ENCODE peak calls at places on chromosomes 7 and 10, in seven cellular contexts. One of them, this sample, is unnamed.

GRCh38 chr10:71512213-71512745 is 115.6 kb downstream of the CDH23 start:
- DNase-seq in HCT116: no peak
- DNase-seq in SK-N-SH: peak; percentile 72
- DNase-seq in suprapubic skin: no peak
- DNase-seq in sigmoid colon: no peak
- DNase-seq in stomach: no peak
- DNase-seq in HepG2: no peak
- DNase-seq in this sample: peak; percentile 46

GRCh38 chr7:80826520-80827237 is 92.2 kb downstream of the SEMA3C start:
- DNase-seq in stomach: no peak
- DNase-seq in SK-N-SH: no peak
- DNase-seq in HCT116: peak; percentile 29
- DNase-seq in suprapubic skin: no peak
- DNase-seq in sigmoid colon: no peak
- DNase-seq in HepG2: no peak
- DNase-seq in this sample: no peak

GRCh38 chr7:7329321-7329720 is 147.0 kb downstream of the C1GALT1 start:
- DNase-seq in sigmoid colon: no peak
- DNase-seq in HepG2: no peak
- DNase-seq in stomach: no peak
- DNase-seq in SK-N-SH: no peak
- DNase-seq in suprapubic skin: no peak
- DNase-seq in HCT116: no peak
- DNase-seq in this sample: no peak

GRCh38 chr7:19118896-19119301 is 1.5 kb upstream of the TWIST1 start:
- DNase-seq in stomach: no peak
- DNase-seq in HepG2: no peak
- DNase-seq in suprapubic skin: no peak
- DNase-seq in sigmoid colon: no peak
- DNase-seq in SK-N-SH: peak; percentile 57
- DNase-seq in HCT116: no peak
- DNase-seq in this sample: no peak

GRCh38 chr7:51607447-51607846 is 290.8 kb upstream of the COBL start:
- DNase-seq in HCT116: no peak
- DNase-seq in SK-N-SH: no peak
- DNase-seq in stomach: no peak
- DNase-seq in sigmoid colon: no peak
- DNase-seq in HepG2: no peak
- DNase-seq in suprapubic skin: no peak
- DNase-seq in this sample: no peak

GRCh38 chr7:123125231-123125630 is 74.5 kb downstream of the SLC13A1 start:
- DNase-seq in sigmoid colon: no peak
- DNase-seq in HepG2: no peak
- DNase-seq in stomach: no peak
- DNase-seq in SK-N-SH: no peak
- DNase-seq in suprapubic skin: no peak
- DNase-seq in HCT116: no peak
- DNase-seq in this sample: no peak

GRCh38 chr10:77357611-77358010 is 280.0 kb downstream of the KCNMA1 start:
- DNase-seq in stomach: no peak
- DNase-seq in suprapubic skin: no peak
- DNase-seq in HCT116: no peak
- DNase-seq in SK-N-SH: no peak
- DNase-seq in sigmoid colon: no peak
- DNase-seq in HepG2: no peak
- DNase-seq in this sample: no peak

GRCh38 chr7:81604075-81604807 is 165.6 kb downstream of the HGF start:
- DNase-seq in suprapubic skin: no peak
- DNase-seq in SK-N-SH: no peak
- DNase-seq in sigmoid colon: no peak
- DNase-seq in HCT116: no peak
- DNase-seq in HepG2: peak; percentile 4
- DNase-seq in stomach: no peak
- DNase-seq in this sample: no peak

GRCh38 chr10:48900296-48900695 is 39.3 kb downstream of the LRRC18 start:
- DNase-seq in HepG2: no peak
- DNase-seq in HCT116: no peak
- DNase-seq in sigmoid colon: no peak
- DNase-seq in suprapubic skin: no peak
- DNase-seq in stomach: no peak
- DNase-seq in SK-N-SH: no peak
- DNase-seq in this sample: no peak

GRCh38 chr10:98272245-98272644 is 4.3 kb upstream of the LOXL4 start:
- DNase-seq in HepG2: no peak
- DNase-seq in SK-N-SH: no peak
- DNase-seq in stomach: no peak
- DNase-seq in sigmoid colon: no peak
- DNase-seq in HCT116: no peak
- DNase-seq in suprapubic skin: peak; percentile 70
- DNase-seq in this sample: no peak
- H3K27me3 ChIP-seq in HepG2: no peaks in the 10 kb centered on the region
- H3K27me3 ChIP-seq in SK-N-SH: no peaks in the 10 kb centered on the region
- H3K27me3 ChIP-seq in stomach: peaks cover 29% of the 10 kb centered on the region
- H3K27me3 ChIP-seq in sigmoid colon: no peaks in the 10 kb centered on the region
- H3K27me3 ChIP-seq in HCT116: no peaks in the 10 kb centered on the region
- H3K27me3 ChIP-seq in suprapubic skin: no peaks in the 10 kb centered on the region
- H3K27me3 ChIP-seq in this sample: peaks cover 27% of the 10 kb centered on the region

GRCh38 chr10:29761916-29762315 is 127.1 kb upstream of the SVIL start:
- DNase-seq in sigmoid colon: no peak
- DNase-seq in stomach: no peak
- DNase-seq in suprapubic skin: peak; percentile 18
- DNase-seq in SK-N-SH: no peak
- DNase-seq in HCT116: peak; percentile 42
- DNase-seq in HepG2: peak; percentile 34
- DNase-seq in this sample: no peak

GRCh38 chr10:29753283-29753682 is 118.5 kb upstream of the SVIL start:
- DNase-seq in HepG2: no peak
- DNase-seq in SK-N-SH: no peak
- DNase-seq in suprapubic skin: no peak
- DNase-seq in HCT116: no peak
- DNase-seq in sigmoid colon: no peak
- DNase-seq in stomach: no peak
- DNase-seq in this sample: no peak

GRCh38 chr10:29756476-29756875 is 121.7 kb upstream of the SVIL start:
- DNase-seq in HCT116: no peak
- DNase-seq in stomach: no peak
- DNase-seq in SK-N-SH: no peak
- DNase-seq in sigmoid colon: no peak
- DNase-seq in suprapubic skin: no peak
- DNase-seq in HepG2: no peak
- DNase-seq in this sample: no peak

GRCh38 chr10:29760139-29760538 is 125.4 kb upstream of the SVIL start:
- DNase-seq in HepG2: no peak
- DNase-seq in suprapubic skin: no peak
- DNase-seq in SK-N-SH: no peak
- DNase-seq in sigmoid colon: no peak
- DNase-seq in HCT116: no peak
- DNase-seq in stomach: no peak
- DNase-seq in this sample: no peak

GRCh38 chr10:29757551-29758297 is 123.0 kb upstream of the SVIL start:
- DNase-seq in HepG2: no peak
- DNase-seq in SK-N-SH: no peak
- DNase-seq in HCT116: peak; percentile 85
- DNase-seq in suprapubic skin: peak; percentile 44
- DNase-seq in stomach: no peak
- DNase-seq in sigmoid colon: no peak
- DNase-seq in this sample: no peak
- TF ChIP-seq POLR2AphosphoS5 in HepG2: no peak
- TF ChIP-seq POLR2AphosphoS5 in SK-N-SH: no peak
- TF ChIP-seq POLR2AphosphoS5 in HCT116: peak; percentile 19
- TF ChIP-seq POLR2AphosphoS5 in suprapubic skin: no peak
- TF ChIP-seq POLR2AphosphoS5 in stomach: no peak
- TF ChIP-seq POLR2AphosphoS5 in sigmoid colon: peak; percentile 66
- TF ChIP-seq POLR2AphosphoS5 in this sample: no peak

DNA sequence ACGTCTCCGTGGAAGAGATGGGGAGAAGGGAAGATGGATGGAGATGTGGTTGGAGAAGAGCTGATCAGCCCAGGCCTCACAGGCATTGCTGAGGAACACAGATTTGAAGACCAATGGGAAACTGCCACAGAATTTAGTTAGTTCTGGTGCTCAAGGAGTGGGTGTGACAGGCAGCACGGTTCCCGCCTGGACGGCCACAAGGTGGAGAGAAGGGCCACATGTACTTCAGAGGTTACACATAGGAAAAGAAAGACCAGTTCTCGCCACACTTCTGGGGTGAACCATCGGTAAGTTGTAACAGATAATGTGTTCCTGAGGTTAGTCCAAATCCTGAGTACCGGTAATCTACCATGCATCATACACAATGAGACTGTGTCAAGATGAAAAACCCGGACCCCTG is 29.5 kb upstream of the GJD4 start:
- DNase-seq in SK-N-SH: no peak
- DNase-seq in HepG2: no peak
- DNase-seq in HCT116: no peak
- DNase-seq in stomach: no peak
- DNase-seq in suprapubic skin: no peak
- DNase-seq in sigmoid colon: no peak
- DNase-seq in this sample: no peak
- H3K27ac ChIP-seq in SK-N-SH: no peak overlapping the region
- H3K27ac ChIP-seq in HepG2: no peak overlapping the region
- H3K27ac ChIP-seq in HCT116: no peak overlapping the region
- H3K27ac ChIP-seq in stomach: no peak overlapping the region
- H3K27ac ChIP-seq in suprapubic skin: no peak overlapping the region
- H3K27ac ChIP-seq in sigmoid colon: no peak overlapping the region
- H3K27ac ChIP-seq in this sample: no peak overlapping the region

DNA sequence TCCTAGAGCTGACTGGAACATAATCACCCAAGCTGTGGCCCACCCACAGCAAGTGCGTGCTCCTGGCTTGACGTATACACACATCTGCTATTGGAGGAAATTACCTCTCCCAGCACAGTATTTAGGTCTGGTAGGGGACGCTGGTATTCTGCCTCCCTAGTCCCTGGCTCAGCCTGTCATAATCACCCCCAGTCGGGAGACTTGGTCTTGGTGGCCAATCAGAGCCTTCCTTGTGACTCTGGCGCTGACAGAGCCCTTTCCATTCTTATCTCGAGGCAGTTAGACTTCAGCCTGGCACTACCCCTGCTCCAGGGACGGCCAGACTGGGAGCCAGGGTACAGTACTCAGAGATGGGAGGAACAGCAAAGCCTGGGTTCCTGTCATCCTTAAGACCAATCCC is 14.3 kb upstream of the PRKAG2 start:
- DNase-seq in SK-N-SH: peak; percentile 77
- DNase-seq in HepG2: no peak
- DNase-seq in sigmoid colon: no peak
- DNase-seq in HCT116: no peak
- DNase-seq in suprapubic skin: no peak
- DNase-seq in stomach: peak; percentile 56
- DNase-seq in this sample: peak; percentile 43
- H3K27me3 ChIP-seq in SK-N-SH: peaks cover 59% of the 10 kb centered on the region
- H3K27me3 ChIP-seq in HepG2: peaks cover 53% of the 10 kb centered on the region
- H3K27me3 ChIP-seq in sigmoid colon: no peaks in the 10 kb centered on the region
- H3K27me3 ChIP-seq in HCT116: peaks cover 27% of the 10 kb centered on the region
- H3K27me3 ChIP-seq in suprapubic skin: peaks cover 19% of the 10 kb centered on the region
- H3K27me3 ChIP-seq in stomach: peaks cover 3% of the 10 kb centered on the region
- H3K27me3 ChIP-seq in this sample: peaks cover 42% of the 10 kb centered on the region

DNA sequence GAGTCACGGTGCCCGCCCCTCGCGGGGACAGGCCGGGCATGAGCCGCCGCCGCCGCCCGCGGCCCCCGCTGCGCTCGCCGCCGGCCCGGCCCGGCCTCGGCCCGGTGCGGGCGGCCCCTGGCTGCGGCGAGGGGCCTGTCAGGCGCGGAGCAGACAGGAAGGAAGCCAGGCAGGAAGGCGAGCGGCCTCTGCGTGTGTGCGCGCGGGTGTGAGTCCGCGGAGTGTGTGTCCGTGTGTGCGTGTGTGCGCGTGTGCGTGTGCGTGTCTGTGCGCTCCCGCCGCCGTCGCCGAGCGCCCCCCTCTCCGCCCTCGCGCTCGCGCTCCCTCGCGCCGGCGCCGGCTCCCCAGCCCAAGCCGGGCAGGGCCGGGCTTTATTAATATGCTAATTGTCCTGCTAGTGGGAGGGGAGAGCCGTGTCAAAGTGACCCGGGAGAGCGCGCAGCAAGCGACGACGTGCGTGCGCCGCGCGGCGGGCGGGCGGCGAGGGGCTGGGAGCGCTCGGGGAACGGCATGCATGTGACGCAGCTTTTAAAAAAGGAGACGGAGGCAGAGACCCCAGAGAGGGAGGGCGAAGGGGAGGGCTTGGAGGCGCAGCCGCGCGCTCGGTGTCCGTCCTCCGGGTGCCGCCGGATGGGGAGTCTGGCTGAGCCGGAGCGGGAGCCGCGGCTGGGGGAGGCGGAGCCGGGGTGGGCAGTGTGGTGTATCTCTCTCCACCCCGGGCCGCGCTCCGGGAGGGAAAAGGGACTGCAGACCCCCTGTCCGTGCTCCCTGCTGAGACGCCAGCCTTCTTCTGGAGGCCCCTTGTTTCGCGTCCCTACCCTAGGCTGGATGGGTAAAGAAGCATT is at the start of gene LDB1:
- DNase-seq in HCT116: peak; percentile 65
- DNase-seq in sigmoid colon: peak; percentile 92
- DNase-seq in suprapubic skin: peak; percentile 86
- DNase-seq in stomach: peak; percentile 79
- DNase-seq in HepG2: peak; percentile 62
- DNase-seq in SK-N-SH: peak; percentile 85
- DNase-seq in this sample: peak; percentile 95
- TF ChIP-seq POLR2AphosphoS5 in HCT116: peak; percentile 90
- TF ChIP-seq POLR2AphosphoS5 in sigmoid colon: peak; percentile 97
- TF ChIP-seq POLR2AphosphoS5 in suprapubic skin: peak; percentile 50
- TF ChIP-seq POLR2AphosphoS5 in stomach: peak; percentile 96
- TF ChIP-seq POLR2AphosphoS5 in HepG2: peak; percentile 53
- TF ChIP-seq POLR2AphosphoS5 in SK-N-SH: peak; percentile 13
- TF ChIP-seq POLR2AphosphoS5 in this sample: peak; percentile 98

GRCh38 chr7:152520861-152521302 is 85.1 kb upstream of the KMT2C start:
- DNase-seq in suprapubic skin: no peak
- DNase-seq in sigmoid colon: no peak
- DNase-seq in stomach: no peak
- DNase-seq in SK-N-SH: no peak
- DNase-seq in HepG2: no peak
- DNase-seq in HCT116: no peak
- DNase-seq in this sample: no peak

GRCh38 chr7:152519290-152519689 is 83.5 kb upstream of the KMT2C start:
- DNase-seq in SK-N-SH: no peak
- DNase-seq in stomach: no peak
- DNase-seq in suprapubic skin: no peak
- DNase-seq in HepG2: no peak
- DNase-seq in sigmoid colon: no peak
- DNase-seq in HCT116: no peak
- DNase-seq in this sample: no peak

GRCh38 chr7:152523916-152524315 is 88.1 kb upstream of the KMT2C start:
- DNase-seq in HCT116: no peak
- DNase-seq in SK-N-SH: no peak
- DNase-seq in stomach: no peak
- DNase-seq in HepG2: no peak
- DNase-seq in suprapubic skin: no peak
- DNase-seq in sigmoid colon: no peak
- DNase-seq in this sample: no peak

GRCh38 chr7:152521420-152522337 is 85.9 kb upstream of the KMT2C start:
- DNase-seq in HepG2: peak; percentile 21
- DNase-seq in sigmoid colon: no peak
- DNase-seq in suprapubic skin: no peak
- DNase-seq in stomach: peak; percentile 29
- DNase-seq in SK-N-SH: no peak
- DNase-seq in HCT116: no peak
- DNase-seq in this sample: no peak

GRCh38 chr7:152522551-152522950 is 86.7 kb upstream of the KMT2C start:
- DNase-seq in HepG2: no peak
- DNase-seq in SK-N-SH: peak; percentile 54
- DNase-seq in stomach: no peak
- DNase-seq in HCT116: no peak
- DNase-seq in sigmoid colon: no peak
- DNase-seq in suprapubic skin: no peak
- DNase-seq in this sample: no peak
- H3K27ac ChIP-seq in HepG2: no peak overlapping the region
- H3K27ac ChIP-seq in SK-N-SH: no peak overlapping the region
- H3K27ac ChIP-seq in stomach: no peak overlapping the region
- H3K27ac ChIP-seq in HCT116: no peak overlapping the region
- H3K27ac ChIP-seq in sigmoid colon: no peak overlapping the region
- H3K27ac ChIP-seq in suprapubic skin: no peak overlapping the region
- H3K27ac ChIP-seq in this sample: no peak overlapping the region

This sample was measured in spleen.